ENCODE peak calls at places on chromosome 21, in nine cellular contexts. U is ovary, Z is H1, V is lower lobe of right lung, N is left ventricle myocardium inferior, W is heart left ventricle, Y is tibial nerve, M is osteocyte, F is heart right ventricle. R is an unnamed sample.
A peak's percentile ranks its signal among the peaks of the same experiment; 100 is the strongest.

GRCh38 chr21:31326478-31327247 is 17.4 kb downstream of the TIAM1 start:
- DNase-seq in U (no peak), Z (no peak), W (no peak), M (no peak), V (no peak), N (no peak), F (no peak), Y (no peak), R (peak; percentile 8)

GRCh38 chr21:37241426-37241825 is 25.7 kb downstream of the VPS26C start:
- DNase-seq in M (no peak), Y (no peak), U (no peak), Z (peak; percentile 23), N (no peak), W (no peak), F (no peak), V (no peak), R (no peak)

GRCh38 chr21:35052786-35053185 is 3.7 kb upstream of the RUNX1 start:
- DNase-seq in F (no peak), Y (no peak), N (no peak), V (no peak), W (no peak), U (no peak), M (no peak), Z (no peak), R (no peak)

GRCh38 chr21:29208044-29208665 is 77.7 kb downstream of the MAP3K7CL start:
- DNase-seq in U (no peak), N (no peak), M (no peak), Z (no peak), W (no peak), Y (no peak), V (no peak), F (no peak), R (no peak)

GRCh38 chr21:37763298-37763697 is 153.0 kb downstream of the KCNJ6 start:
- DNase-seq in M (no peak), Z (no peak), U (no peak), Y (no peak), W (no peak), V (no peak), N (no peak), F (no peak), R (no peak)

GRCh38 chr21:34592120-34592561 is 22.8 kb downstream of the RCAN1 start:
- DNase-seq in Z (no peak), M (no peak), N (peak; percentile 68), V (no peak), F (peak; percentile 80), W (peak; percentile 78), U (no peak), Y (no peak), R (peak; percentile 91)

GRCh38 chr21:25639167-25639921 is at the start of gene JAM2:
- DNase-seq in Y (peak; percentile 39), M (no peak), U (peak; percentile 64), W (peak; percentile 63), V (peak; percentile 48), N (peak; percentile 62), Z (peak; percentile 79), F (peak; percentile 59), R (peak; percentile 20)

GRCh38 chr21:34992736-34993135 is 56.4 kb downstream of the RUNX1 start:
- DNase-seq in U (no peak), V (no peak), W (no peak), Z (no peak), M (no peak), N (no peak), F (no peak), Y (peak; percentile 50), R (no peak)

GRCh38 chr21:45326169-45326833 is 38.6 kb upstream of the POFUT2 start:
- DNase-seq in Y (no peak), W (no peak), U (no peak), N (peak; percentile 16), Z (no peak), F (no peak), M (no peak), V (peak; percentile 39), R (no peak)

GRCh38 chr21:45322960-45323461 is 35.3 kb upstream of the POFUT2 start:
- DNase-seq in Y (no peak), F (no peak), W (no peak), M (no peak), Z (no peak), U (peak; percentile 83), N (peak; percentile 19), V (peak; percentile 48), R (peak; percentile 54)

GRCh38 chr21:45325206-45326168 is 37.8 kb upstream of the POFUT2 start:
- DNase-seq in Y (no peak), M (no peak), F (no peak), U (no peak), V (peak; percentile 38), N (peak; percentile 13), W (no peak), Z (no peak), R (peak; percentile 23)

GRCh38 chr21:45323487-45324380 is 36.0 kb upstream of the POFUT2 start:
- DNase-seq in M (no peak), V (peak; percentile 38), N (peak; percentile 11), W (no peak), F (no peak), Y (no peak), U (no peak), Z (peak; percentile 60), R (no peak)

DNA sequence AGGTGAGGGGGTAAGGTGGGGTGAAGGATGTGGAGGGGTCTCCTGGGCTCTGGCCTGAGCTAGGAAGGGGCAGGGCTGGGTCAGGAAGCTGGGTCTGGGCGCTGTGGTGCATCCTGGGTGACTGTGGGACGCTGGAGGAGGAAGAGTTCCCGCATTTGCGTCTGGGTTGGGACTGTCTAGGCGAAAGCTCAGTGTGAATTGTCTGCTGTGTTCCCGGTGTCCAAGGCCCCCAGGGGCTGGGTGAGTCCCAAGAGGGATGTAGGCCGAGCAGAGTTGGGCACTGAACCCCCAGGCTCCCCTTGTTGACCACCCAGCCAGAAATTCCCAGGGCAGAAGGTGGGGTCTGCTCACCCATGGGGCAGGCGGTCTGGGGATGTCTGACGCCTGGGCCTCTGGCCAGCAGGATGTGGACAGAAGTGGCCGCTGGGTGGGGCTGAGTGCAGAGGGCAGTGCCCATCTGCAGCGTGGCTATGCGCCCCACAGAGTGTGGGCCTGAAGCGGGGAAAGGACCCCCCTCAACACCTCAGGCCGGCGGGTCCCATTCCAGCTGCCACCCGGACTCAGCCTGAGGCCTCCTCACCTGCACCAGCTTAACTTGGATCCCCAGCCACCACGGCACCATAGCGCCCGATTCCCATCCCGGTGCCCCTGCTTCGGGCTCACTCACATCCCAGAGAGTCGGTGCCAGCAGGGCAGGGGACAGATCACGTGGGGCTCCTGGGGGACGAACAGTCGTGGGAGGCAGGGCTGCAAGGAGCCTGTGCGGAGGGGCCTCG is 36.9 kb upstream of the POFUT2 start:
- DNase-seq in Z (no peak), Y (no peak), F (no peak), V (peak; percentile 36), U (no peak), N (peak; percentile 20), M (no peak), W (no peak), R (peak; percentile 58)
- TF ChIP-seq CTCF in Z (no peak), Y (no peak), F (no peak), V (peak; percentile 14), U (no peak), N (peak; percentile 16), M (peak; percentile 13), W (no peak), R (no peak)

GRCh38 chr21:32425628-32426027 is 13.1 kb downstream of the EVA1C start:
- DNase-seq in W (no peak), Y (no peak), F (no peak), M (no peak), V (no peak), U (no peak), Z (no peak), N (no peak), R (no peak)
- TF ChIP-seq CTCF in W (no peak), Y (no peak), F (no peak), M (no peak), V (no peak), U (no peak), Z (peak; percentile 24), N (no peak), R (no peak)

GRCh38 chr21:14078746-14079375 is 131.9 kb downstream of the LIPI start:
- DNase-seq in U (no peak), Z (no peak), V (no peak), N (no peak), W (no peak), Y (no peak), F (no peak), M (no peak), R (no peak)
- TF ChIP-seq CTCF in U (no peak), Z (no peak), V (no peak), N (no peak), W (no peak), Y (no peak), F (no peak), M (no peak), R (no peak)

DNA sequence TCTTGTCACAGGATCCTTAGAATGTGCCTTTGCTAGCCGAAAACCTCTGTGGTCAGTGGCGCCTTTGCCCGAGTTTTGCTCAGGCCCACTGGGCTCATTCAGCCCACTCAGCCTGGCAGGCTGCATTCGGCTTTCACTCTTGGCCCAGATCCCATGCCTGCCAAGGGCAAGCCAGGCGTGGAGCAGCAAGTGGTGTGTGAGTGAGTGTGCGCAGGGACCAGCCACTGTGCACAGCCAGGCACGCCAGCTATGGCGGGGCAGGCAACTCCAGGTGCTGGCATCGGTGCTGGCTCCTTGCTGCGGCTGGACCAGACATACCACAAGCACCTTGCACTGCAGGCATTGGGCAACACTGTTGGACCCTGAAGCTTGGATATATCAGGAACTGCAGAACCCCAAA is 1145.1 kb upstream of the NCAM2 start:
- DNase-seq in N (no peak), U (no peak), F (no peak), Y (no peak), M (no peak), Z (no peak), W (no peak), V (no peak), R (no peak)
- TF ChIP-seq CTCF in N (no peak), U (no peak), F (no peak), Y (no peak), M (no peak), Z (no peak), W (no peak), V (no peak), R (no peak)

GRCh38 chr21:42378418-42378817 is 12.1 kb upstream of the TFF1 start:
- DNase-seq in F (no peak), V (no peak), U (no peak), Y (no peak), Z (no peak), N (no peak), W (no peak), M (no peak), R (no peak)
- TF ChIP-seq CTCF in F (no peak), V (no peak), U (no peak), Y (no peak), Z (no peak), N (no peak), W (no peak), M (no peak), R (no peak)

DNA sequence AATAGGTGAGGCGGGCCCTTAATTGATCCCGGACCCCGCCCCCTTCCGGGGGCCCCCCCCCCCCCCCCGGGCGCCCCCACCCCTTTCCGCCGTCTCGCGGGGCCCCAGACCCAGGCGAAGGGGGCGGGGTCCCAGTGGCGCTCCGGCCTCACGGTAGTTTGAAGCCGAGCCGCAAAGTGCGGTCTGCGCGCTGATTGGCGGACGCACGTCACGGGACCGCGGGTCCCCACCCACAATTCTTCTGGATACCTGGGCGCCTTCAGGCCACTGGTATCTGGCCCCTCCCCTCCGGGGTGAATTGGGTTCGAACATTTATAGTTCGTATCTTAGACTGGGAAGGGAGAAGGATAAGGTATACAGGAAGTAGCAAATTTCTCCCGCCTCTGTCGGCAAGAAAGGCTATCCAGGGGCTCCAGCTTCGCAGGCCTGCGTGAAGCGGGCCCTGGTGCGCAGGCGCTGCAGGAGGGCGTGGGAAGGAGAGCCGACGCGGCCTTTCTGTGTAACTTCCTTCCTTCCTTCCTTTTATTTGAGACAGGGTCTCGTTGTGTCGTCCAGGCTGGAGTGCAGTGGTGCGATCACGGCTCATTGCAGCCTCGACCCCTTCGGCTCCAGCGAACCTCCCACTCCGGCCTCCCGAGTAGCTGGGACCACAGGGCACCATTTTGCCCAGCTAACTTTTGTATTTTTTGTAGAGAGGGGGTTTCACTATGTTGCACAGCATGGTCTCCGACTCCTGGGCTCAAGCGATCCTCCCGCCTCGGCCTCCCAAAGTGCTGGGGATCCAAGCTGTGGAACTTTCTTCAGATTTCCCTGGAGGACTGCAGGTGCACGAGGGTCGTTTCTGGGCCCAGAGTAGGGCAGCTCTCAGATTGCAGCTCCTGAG is 564 bp upstream of the HMGN1 start:
- DNase-seq in W (peak; percentile 96), Y (peak; percentile 88), U (peak; percentile 94), M (peak; percentile 99), F (peak; percentile 95), N (peak; percentile 96), Z (peak; percentile 97), V (peak; percentile 99), R (peak; percentile 98)
- TF ChIP-seq CTCF in W (no peak), Y (no peak), U (no peak), M (no peak), F (no peak), N (no peak), Z (no peak), V (no peak), R (no peak)

R was measured in body of pancreas.